ENCODE peak calls at places on chromosomes 3 and 15, in four cellular contexts. Z, T, C and G are unnamed samples.

GRCh38 chr3:49199244-49199899 is 28.0 kb downstream of the KLHDC8B start:
- DNase-seq in C (peak; percentile 65), T (no peak), Z (peak; percentile 84), G (peak; percentile 29)

GRCh38 chr3:71514621-71515020 is 68.9 kb downstream of the FOXP1 start:
- DNase-seq in Z (no peak), T (no peak), C (peak; percentile 77), G (peak; percentile 79)

GRCh38 chr3:29937185-29937584 is 656.3 kb downstream of the RBMS3 start:
- DNase-seq in Z (peak; percentile 23), T (no peak), C (peak; percentile 8), G (peak; percentile 87)

GRCh38 chr3:89851974-89852621 is 744.7 kb downstream of the EPHA3 start:
- DNase-seq in C (peak; percentile 4), T (no peak), Z (peak; percentile 24), G (peak; percentile 43)

GRCh38 chr3:183098538-183099025 is 714 bp downstream of the MCCC1 start:
- DNase-seq in T (no peak), C (no peak), Z (no peak), G (peak; percentile 28)

GRCh38 chr3:97914390-97914789 is 57.8 kb downstream of the RIOX2 start:
- DNase-seq in Z (peak; percentile 32), C (peak; percentile 10), T (no peak), G (peak; percentile 94)

GRCh38 chr15:100758554-100758953 is 121.1 kb upstream of the ALDH1A3 start:
- DNase-seq in C (no peak), Z (no peak), T (no peak), G (no peak)

GRCh38 chr15:36415643-36416042 is 163.8 kb upstream of the CDIN1 start:
- DNase-seq in Z (peak; percentile 52), T (no peak), C (peak; percentile 75), G (peak; percentile 63)

GRCh38 chr3:14274999-14275961 is 96.7 kb downstream of the LSM3 start:
- DNase-seq in C (no peak), Z (no peak), T (no peak), G (no peak)

GRCh38 chr3:188979236-188979635 is 192.5 kb upstream of the TPRG1 start:
- DNase-seq in Z (no peak), T (no peak), C (no peak), G (no peak)

GRCh38 chr15:45393851-45394250 is 15.5 kb upstream of the GATM start:
- DNase-seq in C (no peak), T (no peak), Z (no peak), G (peak; percentile 36)

GRCh38 chr3:102480139-102480538 is 45.3 kb downstream of the ZPLD1 start:
- DNase-seq in T (no peak), C (no peak), Z (no peak), G (no peak)

GRCh38 chr3:25448750-25449684 is 21.0 kb downstream of the RARB start:
- DNase-seq in Z (peak; percentile 93), C (peak; percentile 82), T (no peak), G (peak; percentile 28)

GRCh38 chr15:70535071-70535954 is 228.0 kb downstream of the UACA start:
- DNase-seq in T (no peak), C (no peak), Z (no peak), G (no peak)

GRCh38 chr3:43144811-43145490 is 39.1 kb upstream of the POMGNT2 start:
- DNase-seq in T (no peak), Z (peak; percentile 25), C (peak; percentile 44), G (peak; percentile 7)

GRCh38 chr15:101126618-101127502 is 125.0 kb downstream of the CHSY1 start:
- DNase-seq in C (peak; percentile 64), Z (peak; percentile 80), T (no peak), G (no peak)

GRCh38 chr15:42348083-42348482 is 11.2 kb upstream of the CAPN3 start:
- DNase-seq in T (no peak), C (peak; percentile 84), Z (peak; percentile 28), G (peak; percentile 16)

GRCh38 chr15:41921167-41921566 is 27.3 kb upstream of the SPTBN5 start:
- DNase-seq in Z (no peak), T (no peak), C (peak; percentile 36), G (no peak)

GRCh38 chr3:143604849-143605660 is 243.2 kb downstream of the SLC9A9 start:
- DNase-seq in Z (no peak), C (no peak), T (no peak), G (no peak)

GRCh38 chr3:23387286-23387918 is 184.3 kb downstream of the UBE2E2 start:
- DNase-seq in C (no peak), T (no peak), Z (no peak), G (no peak)

GRCh38 chr3:40192628-40193027 is 116.9 kb upstream of the EIF1B start:
- DNase-seq in T (no peak), Z (no peak), C (no peak), G (peak; percentile 24)

GRCh38 chr15:101425787-101426365 is 63.6 kb downstream of the PCSK6 start:
- DNase-seq in T (no peak), C (no peak), Z (no peak), G (no peak)

GRCh38 chr3:79421273-79421672 is 346.5 kb downstream of the ROBO1 start:
- DNase-seq in Z (no peak), C (no peak), T (no peak), G (no peak)

GRCh38 chr3:62375655-62376054 is 2.3 kb upstream of the FEZF2 start:
- DNase-seq in T (no peak), Z (no peak), C (no peak), G (no peak)

GRCh38 chr3:107574650-107575049 is 51.9 kb downstream of the BBX start:
- DNase-seq in Z (peak; percentile 50), T (peak; percentile 23), C (peak; percentile 17), G (peak; percentile 43)

GRCh38 chr3:152574461-152575079 is 260.4 kb upstream of the P2RY1 start:
- DNase-seq in T (peak; percentile 36), Z (peak; percentile 70), C (peak; percentile 25), G (peak; percentile 60)

GRCh38 chr15:57196865-57197264 is 179.4 kb upstream of the CGNL1 start:
- DNase-seq in Z (no peak), C (no peak), T (no peak), G (peak; percentile 27)

GRCh38 chr3:27666708-27667107 is 55.4 kb downstream of the EOMES start:
- DNase-seq in Z (peak; percentile 91), C (peak; percentile 62), T (no peak), G (no peak)

GRCh38 chr3:10806001-10806400 is 10.0 kb upstream of the SLC6A11 start:
- DNase-seq in C (no peak), T (no peak), Z (no peak), G (no peak)

GRCh38 chr3:10808130-10808735 is 7.8 kb upstream of the SLC6A11 start:
- DNase-seq in C (no peak), T (no peak), Z (no peak), G (no peak)

GRCh38 chr3:10810376-10810775 is 5.7 kb upstream of the SLC6A11 start:
- DNase-seq in C (no peak), Z (no peak), T (no peak), G (peak; percentile 29)

GRCh38 chr3:10813425-10813824 is 2.6 kb upstream of the SLC6A11 start:
- DNase-seq in T (no peak), Z (no peak), C (no peak), G (peak; percentile 12)

GRCh38 chr3:10808974-10809373 is 7.1 kb upstream of the SLC6A11 start:
- DNase-seq in Z (no peak), C (no peak), T (no peak), G (no peak)
- TF ChIP-seq CTCF in Z (no peak), C (no peak), T (no peak), G (no peak)

GRCh38 chr15:76338555-76339301 is 2.2 kb downstream of the ISL2 start:
- DNase-seq in T (no peak), Z (no peak), C (no peak), G (no peak)
- H3K4me3 ChIP-seq in T (no peak overlapping the region), Z (no peak overlapping the region), C (no peak overlapping the region), G (no peak overlapping the region)

DNA sequence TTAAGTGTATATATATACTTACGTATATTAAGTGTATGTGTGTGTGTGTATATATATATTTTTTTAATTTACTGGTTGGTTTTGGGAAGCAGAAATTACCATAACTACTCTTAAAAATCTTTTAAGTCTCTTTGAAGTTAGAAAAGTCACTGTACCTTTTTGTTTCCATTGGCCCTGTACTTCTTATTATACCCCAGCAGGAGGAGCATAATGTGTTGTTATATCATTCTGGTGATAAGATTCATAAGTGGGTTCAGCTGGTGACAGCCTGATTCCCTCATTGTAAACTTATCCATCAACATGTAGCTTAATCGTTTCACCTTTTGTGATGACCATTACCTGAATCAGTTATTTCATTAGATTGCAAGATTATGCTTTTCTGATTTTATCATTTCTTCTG is 30.8 kb downstream of the MLH1 start:
- DNase-seq in T (no peak), Z (peak; percentile 30), C (peak; percentile 13), G (no peak)
- TF ChIP-seq CTCF in T (no peak), Z (peak; percentile 42), C (peak; percentile 39), G (no peak)

GRCh38 chr3:126266291-126266840 is 86.0 kb upstream of the ALDH1L1 start:
- DNase-seq in T (no peak), Z (peak; percentile 10), C (no peak), G (no peak)
- H3K4me3 ChIP-seq in T (peak overlapping the region; percentile 42), Z (no peak overlapping the region), C (no peak overlapping the region), G (no peak overlapping the region)

GRCh38 chr15:50145451-50145872 is 26.4 kb upstream of the ATP8B4 start:
- DNase-seq in Z (peak; percentile 86), C (peak; percentile 66), T (peak; percentile 65), G (peak; percentile 81)
- TF ChIP-seq CTCF in Z (peak; percentile 21), C (peak; percentile 45), T (peak; percentile 93), G (peak; percentile 45)

GRCh38 chr3:32819581-32820348 is 2.0 kb downstream of the TRIM71 start:
- DNase-seq in Z (no peak), T (no peak), C (no peak), G (no peak)

GRCh38 chr3:32821686-32822296 is 4.0 kb downstream of the TRIM71 start:
- DNase-seq in Z (no peak), C (no peak), T (no peak), G (no peak)

GRCh38 chr3:32819086-32819450 is 1.3 kb downstream of the TRIM71 start:
- DNase-seq in C (no peak), Z (no peak), T (no peak), G (no peak)

GRCh38 chr3:32820971-32821685 is 3.3 kb downstream of the TRIM71 start:
- DNase-seq in C (no peak), Z (no peak), T (no peak), G (no peak)

GRCh38 chr3:32820430-32820829 is 2.6 kb downstream of the TRIM71 start:
- DNase-seq in C (no peak), Z (no peak), T (no peak), G (no peak)
- H3K4me3 ChIP-seq in C (no peak overlapping the region), Z (no peak overlapping the region), T (no peak overlapping the region), G (no peak overlapping the region)

DNA sequence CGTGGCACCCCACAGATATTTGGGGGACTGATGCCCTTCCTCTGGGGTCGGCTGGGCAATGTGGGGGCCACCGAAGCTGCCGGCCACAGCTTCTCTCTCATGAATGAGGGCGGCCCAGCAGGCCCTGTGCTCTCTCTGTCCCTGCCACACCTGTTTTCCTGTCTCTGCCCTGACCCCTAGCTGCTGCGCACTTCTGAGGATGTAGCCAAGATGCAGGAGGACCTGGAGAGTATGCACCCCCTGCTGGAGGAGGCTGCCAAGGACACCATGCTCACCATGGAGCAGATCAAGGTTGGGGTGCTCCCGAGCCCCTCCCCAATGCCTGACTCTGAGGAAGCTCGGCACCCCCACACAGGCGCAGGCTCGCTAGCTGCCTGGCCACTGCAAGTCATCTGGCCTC is 59.7 kb downstream of the SEMA3G start:
- DNase-seq in C (peak; percentile 12), T (peak; percentile 64), Z (peak; percentile 10), G (peak; percentile 63)
- TF ChIP-seq CTCF in C (peak; percentile 28), T (peak; percentile 35), Z (peak; percentile 66), G (peak; percentile 67)

GRCh38 chr3:138938877-138939562 is 7.9 kb downstream of the FOXL2 start:
- DNase-seq in C (no peak), T (no peak), Z (no peak), G (no peak)
- H3K4me3 ChIP-seq in C (no peak overlapping the region), T (no peak overlapping the region), Z (no peak overlapping the region), G (no peak overlapping the region)